ENCODE peak calls at places on chromosome 14, in ten cellular contexts. L, N, V, Z, M, G, A, P, B and D are unnamed samples.

GRCh38 chr14:95698287-95698686 is 12.1 kb downstream of the TCL1B start:
- DNase-seq in L (no peak), P (no peak), V (no peak), A (no peak), B (no peak), M (no peak), N (no peak), G (no peak), Z (no peak), D (no peak)

GRCh38 chr14:76882646-76883045 is 56.4 kb downstream of the LRRC74A start:
- DNase-seq in M (no peak), N (no peak), G (no peak), P (no peak), A (no peak), Z (no peak), V (no peak), B (no peak), L (no peak), D (no peak)

GRCh38 chr14:20494935-20495766 is 10.2 kb upstream of the RNASE10 start:
- DNase-seq in P (no peak), Z (no peak), V (no peak), B (no peak), G (no peak), N (peak; percentile 71), M (no peak), A (no peak), L (no peak), D (no peak)

GRCh38 chr14:91873476-91874265 is 6.3 kb upstream of the TC2N start:
- DNase-seq in B (no peak), Z (peak; percentile 70), V (peak; percentile 59), G (peak; percentile 55), L (peak; percentile 59), A (no peak), N (no peak), M (no peak), P (no peak), D (no peak)

GRCh38 chr14:67516679-67517078 is 16.4 kb upstream of the PLEKHH1 start:
- DNase-seq in A (no peak), N (no peak), Z (no peak), B (no peak), V (no peak), L (no peak), G (no peak), M (no peak), P (no peak), D (no peak)

GRCh38 chr14:46344327-46344937 is 307.1 kb downstream of the RPL10L start:
- DNase-seq in N (peak; percentile 2), B (no peak), P (no peak), Z (no peak), M (no peak), A (peak; percentile 27), G (no peak), L (no peak), V (no peak), D (no peak)

GRCh38 chr14:101458536-101459391 is 102.5 kb upstream of the DIO3 start:
- DNase-seq in P (peak; percentile 37), V (no peak), G (no peak), Z (no peak), N (no peak), M (no peak), L (peak; percentile 17), A (no peak), B (no peak), D (no peak)

GRCh38 chr14:104981699-104982541 is 3.7 kb upstream of the CLBA1 start:
- DNase-seq in Z (no peak), A (peak; percentile 12), P (peak; percentile 42), N (no peak), B (peak; percentile 41), L (no peak), V (no peak), G (no peak), M (no peak), D (peak; percentile 31)

GRCh38 chr14:68775614-68776126 is 17.2 kb downstream of the ZFP36L1 start:
- DNase-seq in B (no peak), Z (no peak), P (peak; percentile 31), V (no peak), N (no peak), A (no peak), G (no peak), L (peak; percentile 17), M (peak; percentile 14), D (no peak)

GRCh38 chr14:32561520-32561919 is 232.4 kb downstream of the AKAP6 start:
- DNase-seq in V (no peak), P (no peak), A (no peak), Z (no peak), B (no peak), G (no peak), L (no peak), N (peak; percentile 54), M (no peak), D (peak; percentile 45)

GRCh38 chr14:96903444-96904023 is 106.4 kb downstream of the VRK1 start:
- DNase-seq in V (no peak), Z (no peak), L (no peak), A (no peak), P (no peak), G (no peak), N (no peak), M (no peak), B (no peak), D (no peak)

GRCh38 chr14:21537088-21537424 is 10.9 kb upstream of the SALL2 start:
- DNase-seq in G (no peak), L (no peak), P (no peak), Z (no peak), M (no peak), A (no peak), N (no peak), B (no peak), V (no peak), D (no peak)

GRCh38 chr14:21539154-21539940 is 13.2 kb upstream of the SALL2 start:
- DNase-seq in L (no peak), M (no peak), N (no peak), Z (no peak), P (no peak), G (no peak), B (no peak), A (no peak), V (no peak), D (no peak)

GRCh38 chr14:21535545-21536394 is 9.6 kb upstream of the SALL2 start:
- DNase-seq in P (no peak), L (no peak), A (no peak), G (no peak), M (no peak), Z (no peak), V (no peak), N (no peak), B (no peak), D (no peak)

GRCh38 chr14:21534576-21534975 is 8.4 kb upstream of the SALL2 start:
- DNase-seq in Z (no peak), L (no peak), P (no peak), M (no peak), B (no peak), N (no peak), G (no peak), V (no peak), A (no peak), D (no peak)

DNA sequence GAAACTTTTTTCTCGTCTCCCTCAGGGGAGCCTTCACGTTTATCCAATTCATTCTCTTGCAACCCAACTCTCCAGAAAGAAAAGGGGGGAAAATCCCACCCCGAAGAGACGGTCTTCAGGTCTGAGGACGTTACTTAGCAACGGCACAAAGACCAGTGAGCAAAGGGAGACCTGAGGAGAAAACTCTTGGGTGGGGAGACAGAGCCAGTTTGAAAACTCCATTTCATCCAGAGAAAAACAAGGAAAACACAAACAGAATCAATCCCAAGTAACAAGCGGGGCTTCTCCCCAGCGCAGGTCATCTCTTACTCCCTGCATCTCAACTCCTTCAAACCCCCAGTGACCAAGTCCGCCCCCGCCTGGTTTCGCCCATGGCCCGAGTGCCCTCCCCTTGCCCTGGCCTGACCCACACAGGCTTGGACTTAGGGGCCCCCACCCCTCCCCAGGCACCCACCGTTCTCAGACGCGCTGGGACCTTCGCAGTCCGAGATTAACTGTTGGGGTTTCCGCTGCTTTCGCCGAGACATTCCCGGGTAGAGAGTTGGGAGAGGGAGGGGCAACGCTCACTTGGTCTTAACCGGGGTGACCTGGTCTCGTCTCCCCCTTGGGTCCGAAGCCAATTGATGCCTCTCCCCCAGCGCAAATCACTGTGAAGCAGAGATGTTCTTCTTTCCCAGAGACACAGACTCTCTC is 10.4 kb upstream of the SALL2 start:
- DNase-seq in L (no peak), G (no peak), A (no peak), B (no peak), P (no peak), Z (no peak), N (no peak), V (no peak), M (no peak), D (no peak)
- H3K4me3 ChIP-seq in L (peak overlapping the region; percentile 42), G (no peak overlapping the region), A (no peak overlapping the region), B (peak overlapping the region; percentile 16), P (no peak overlapping the region), Z (no peak overlapping the region), N (peak overlapping the region; percentile 19), V (peak overlapping the region; percentile 17), M (peak overlapping the region; percentile 35), D (peak overlapping the region; percentile 4)

DNA sequence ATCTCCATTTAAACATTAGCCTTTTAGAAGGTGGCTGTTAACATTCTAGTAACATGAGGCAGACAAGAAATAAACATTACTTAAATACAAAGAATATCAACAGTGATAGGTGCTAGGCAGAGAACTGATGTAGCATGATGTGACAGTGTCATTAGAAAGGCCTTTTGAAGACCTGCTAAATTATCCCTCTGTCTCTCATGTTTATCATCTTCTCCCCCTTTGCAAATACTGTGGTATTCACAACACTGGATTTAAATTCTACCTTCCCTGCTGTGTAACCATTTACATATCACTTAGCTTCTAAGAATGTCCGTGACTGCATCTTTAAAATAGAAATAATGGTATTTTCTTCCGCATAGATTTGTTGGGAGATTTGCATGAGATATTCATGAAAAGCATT is 74.4 kb upstream of the CLEC14A start:
- DNase-seq in V (no peak), B (no peak), M (no peak), A (no peak), P (no peak), L (no peak), G (no peak), N (no peak), Z (no peak), D (no peak)
- H3K4me3 ChIP-seq in V (no peak overlapping the region), B (no peak overlapping the region), M (no peak overlapping the region), A (no peak overlapping the region), P (no peak overlapping the region), L (no peak overlapping the region), G (no peak overlapping the region), N (no peak overlapping the region), Z (no peak overlapping the region), D (no peak overlapping the region)

DNA sequence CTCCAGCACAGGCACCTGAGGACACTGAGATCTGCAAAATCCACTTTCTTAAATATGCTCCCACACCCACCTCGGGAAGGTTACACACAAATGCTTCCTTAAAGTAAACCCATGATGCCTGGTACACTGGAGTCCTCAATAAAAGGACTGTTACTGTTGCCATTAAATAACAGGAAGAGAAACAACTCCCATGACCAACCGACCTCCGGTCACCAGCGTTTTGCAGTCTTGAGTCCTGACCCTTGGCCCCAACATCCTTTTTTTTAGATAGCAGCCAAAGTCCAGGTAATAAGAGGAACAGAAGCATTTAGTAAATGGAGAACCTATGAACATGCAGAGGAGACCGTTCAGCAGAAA is 42.4 kb downstream of the ITPK1 start:
- DNase-seq in A (no peak), N (no peak), Z (no peak), V (peak; percentile 47), B (no peak), M (no peak), L (no peak), P (no peak), G (no peak), D (no peak)
- H3K4me3 ChIP-seq in A (no peak overlapping the region), N (no peak overlapping the region), Z (no peak overlapping the region), V (no peak overlapping the region), B (no peak overlapping the region), M (no peak overlapping the region), L (no peak overlapping the region), P (no peak overlapping the region), G (no peak overlapping the region), D (no peak overlapping the region)

GRCh38 chr14:24432259-24433131 is 2.7 kb downstream of the KHNYN start:
- DNase-seq in P (no peak), M (peak; percentile 30), Z (no peak), N (no peak), L (no peak), G (no peak), A (no peak), V (no peak), B (peak; percentile 66), D (no peak)
- H3K4me3 ChIP-seq in P (no peak overlapping the region), M (no peak overlapping the region), Z (no peak overlapping the region), N (peak overlapping the region; percentile 91), L (peak overlapping the region; percentile 74), G (no peak overlapping the region), A (no peak overlapping the region), V (no peak overlapping the region), B (no peak overlapping the region), D (peak overlapping the region; percentile 88)